ENCODE peak calls at places on chromosomes 4 and X, in seven cellular contexts. F, C, I, M, O, P and D are unnamed samples.

GRCh38 chrX:155819966-155820491 is 61.1 kb upstream of the VAMP7 start:
- DNase-seq in F (peak), C (peak), I (peak), M (peak), O (peak), P (peak), D (peak)

GRCh38 chr4:87654487-87655044 is 4.5 kb downstream of the DMP1 start:
- DNase-seq in F (no peak), C (no peak), I (no peak), M (no peak), O (no peak), P (no peak), D (peak)

GRCh38 chr4:78779280-78779679 is 3.1 kb downstream of the BMP2K start:
- DNase-seq in F (no peak), C (no peak), I (no peak), M (no peak), O (no peak), P (no peak), D (no peak)

GRCh38 chr4:98994474-98995182 is 893 bp upstream of the METAP1 start:
- DNase-seq in F (no peak), C (no peak), I (no peak), M (no peak), O (no peak), P (peak), D (peak)

GRCh38 chrX:73767017-73767416 is 204.0 kb downstream of the CHIC1 start:
- DNase-seq in F (no peak), C (no peak), I (no peak), M (no peak), O (no peak), P (no peak), D (no peak)

GRCh38 chr4:14375816-14376215 is 626.5 kb upstream of the CPEB2 start:
- DNase-seq in F (no peak), C (no peak), I (no peak), M (no peak), O (no peak), P (no peak), D (no peak)

GRCh38 chr4:14917305-14917647 is 85.0 kb upstream of the CPEB2 start:
- DNase-seq in F (no peak), C (no peak), I (no peak), M (no peak), O (no peak), P (no peak), D (no peak)

GRCh38 chr4:82785248-82786003 is 13.2 kb downstream of the SCD5 start:
- DNase-seq in F (no peak), C (no peak), I (no peak), M (peak), O (no peak), P (peak), D (no peak)

GRCh38 chr4:48450740-48451139 is 32.4 kb upstream of the SLC10A4 start:
- DNase-seq in F (no peak), C (no peak), I (no peak), M (no peak), O (no peak), P (no peak), D (no peak)

GRCh38 chrX:48903290-48903689 is 5.6 kb downstream of the PQBP1 start:
- DNase-seq in F (no peak), C (no peak), I (no peak), M (no peak), O (no peak), P (no peak), D (no peak)

GRCh38 chrX:103488332-103488731 is 31.0 kb downstream of the RAB40A start:
- DNase-seq in F (no peak), C (no peak), I (peak), M (peak), O (peak), P (no peak), D (peak)

GRCh38 chr4:127501103-127501502 is 131.7 kb upstream of the INTU start:
- DNase-seq in F (no peak), C (no peak), I (no peak), M (no peak), O (no peak), P (no peak), D (no peak)

GRCh38 chr4:127509155-127509554 is 123.6 kb upstream of the INTU start:
- DNase-seq in F (no peak), C (no peak), I (no peak), M (no peak), O (no peak), P (no peak), D (no peak)

GRCh38 chr4:127506283-127506682 is 126.5 kb upstream of the INTU start:
- DNase-seq in F (no peak), C (no peak), I (no peak), M (no peak), O (no peak), P (no peak), D (no peak)

GRCh38 chr4:127503111-127503510 is 129.6 kb upstream of the INTU start:
- DNase-seq in F (no peak), C (no peak), I (no peak), M (no peak), O (no peak), P (no peak), D (no peak)

DNA sequence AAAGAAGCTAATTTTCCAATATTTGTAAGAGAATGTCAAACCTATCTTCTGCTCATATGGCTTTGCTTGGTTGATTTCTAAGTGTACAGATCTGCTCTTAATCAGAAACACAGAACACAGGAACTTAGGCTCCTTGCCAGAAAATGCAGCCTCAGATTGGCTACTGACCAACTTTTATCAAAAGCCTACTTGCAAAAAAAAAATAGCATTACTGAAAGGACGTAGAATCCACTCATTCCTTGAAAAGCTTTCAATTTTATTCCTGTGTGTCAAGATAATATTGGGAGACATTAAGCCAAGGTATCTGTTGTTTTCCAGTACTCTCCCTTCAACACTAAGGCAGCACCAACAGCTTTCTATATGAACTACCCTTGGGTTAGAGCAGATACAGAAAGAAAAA is 127.6 kb upstream of the INTU start:
- DNase-seq in F (no peak), C (no peak), I (peak), M (no peak), O (no peak), P (no peak), D (no peak)
- TF ChIP-seq JUND in F (no peak), C (no peak), I (no peak), M (no peak), O (no peak), P (no peak), D (no peak)

DNA sequence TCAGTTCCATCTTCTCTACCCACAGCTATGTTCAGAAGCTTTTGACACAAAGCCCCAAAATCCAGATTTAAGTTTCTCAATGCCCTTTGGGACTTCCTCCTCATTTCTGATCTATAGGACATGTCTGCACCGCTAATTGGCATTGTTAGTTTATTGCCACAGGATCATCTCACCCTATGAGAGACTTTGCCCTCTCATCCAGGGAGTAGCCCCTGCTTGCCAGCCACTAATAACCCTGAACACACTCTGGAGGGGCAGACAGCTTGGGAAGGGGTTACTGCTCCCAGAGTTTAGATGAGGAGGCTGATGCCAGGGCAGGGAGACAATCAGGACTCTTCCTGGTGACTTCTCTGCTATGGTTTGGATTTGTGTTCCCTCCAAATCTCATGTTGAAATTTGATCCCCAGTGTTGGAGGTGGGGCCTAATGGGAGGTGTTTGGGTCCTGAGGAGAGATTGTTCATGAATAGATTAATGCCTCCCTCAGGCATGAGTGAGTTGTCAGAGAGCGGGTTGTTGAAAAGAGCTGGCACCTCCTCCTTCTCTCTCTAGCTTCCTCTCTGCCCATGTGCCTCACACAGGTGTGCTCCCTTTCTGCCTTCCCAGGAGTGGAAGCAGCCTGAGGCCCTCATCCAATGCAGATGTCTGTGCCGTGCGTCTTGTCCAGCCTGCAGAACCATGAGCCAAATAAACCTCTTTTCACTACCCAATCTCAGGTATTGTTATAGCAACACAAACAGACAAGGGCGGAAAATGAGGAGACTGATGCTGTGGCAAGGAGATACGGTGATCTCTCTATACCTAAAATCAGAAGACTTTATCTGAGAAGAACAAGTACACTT is 3.6 kb upstream of the SCARB2 start:
- DNase-seq in F (no peak), C (no peak), I (no peak), M (no peak), O (no peak), P (no peak), D (no peak)
- TF ChIP-seq JUND in F (no peak), C (no peak), I (no peak), M (no peak), O (no peak), P (no peak), D (no peak)

GRCh38 chr4:68572653-68573052 is 3.5 kb downstream of the UGT2B17 start:
- DNase-seq in F (no peak), C (no peak), I (no peak), M (no peak), O (no peak), P (no peak), D (no peak)

GRCh38 chr4:68575081-68575480 is 1.0 kb downstream of the UGT2B17 start:
- DNase-seq in F (no peak), C (no peak), I (no peak), M (no peak), O (no peak), P (no peak), D (no peak)

GRCh38 chr4:68569466-68570121 is 6.5 kb downstream of the UGT2B17 start:
- DNase-seq in F (no peak), C (no peak), I (no peak), M (no peak), O (no peak), P (no peak), D (no peak)

GRCh38 chr4:68570122-68570507 is 6.0 kb downstream of the UGT2B17 start:
- DNase-seq in F (no peak), C (no peak), I (no peak), M (no peak), O (no peak), P (no peak), D (no peak)
- TF ChIP-seq JUND in F (no peak), C (no peak), I (no peak), M (no peak), O (no peak), P (no peak), D (no peak)

GRCh38 chr4:113811329-113811728 is 49.8 kb upstream of the CAMK2D start:
- DNase-seq in F (no peak), C (no peak), I (no peak), M (no peak), O (no peak), P (no peak), D (no peak)
- TF ChIP-seq JUND in F (no peak), C (no peak), I (no peak), M (no peak), O (no peak), P (no peak), D (no peak)

GRCh38 chrX:45623266-45623665 is 422.6 kb upstream of the DIPK2B start:
- DNase-seq in F (no peak), C (no peak), I (no peak), M (no peak), O (no peak), P (no peak), D (peak)

GRCh38 chrX:45622042-45622423 is 421.4 kb upstream of the DIPK2B start:
- DNase-seq in F (no peak), C (no peak), I (no peak), M (no peak), O (no peak), P (no peak), D (no peak)

GRCh38 chrX:45621356-45622041 is 420.8 kb upstream of the DIPK2B start:
- DNase-seq in F (no peak), C (no peak), I (no peak), M (no peak), O (no peak), P (no peak), D (peak)

GRCh38 chrX:45619290-45619689 is 418.6 kb upstream of the DIPK2B start:
- DNase-seq in F (no peak), C (no peak), I (no peak), M (no peak), O (no peak), P (no peak), D (no peak)

DNA sequence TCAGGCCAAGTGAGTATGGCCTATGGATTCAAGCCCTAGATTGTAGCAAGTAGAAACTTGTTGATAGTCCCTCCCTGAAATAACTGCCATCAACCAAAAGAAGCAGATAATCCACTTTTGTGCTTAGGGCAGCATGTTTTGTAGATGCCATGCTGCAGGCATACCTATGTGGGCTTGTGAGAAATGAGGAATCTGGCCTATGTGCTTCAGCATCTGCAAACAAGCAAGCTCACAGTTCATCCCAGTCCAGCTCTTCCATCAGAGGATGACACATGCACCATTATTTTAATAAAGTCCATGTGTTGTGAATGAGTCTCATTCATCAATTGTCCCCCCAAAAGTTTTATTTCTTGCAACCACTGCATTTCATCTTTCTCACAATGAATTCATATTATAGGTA is 421.9 kb upstream of the DIPK2B start:
- DNase-seq in F (no peak), C (no peak), I (no peak), M (no peak), O (no peak), P (no peak), D (no peak)
- TF ChIP-seq JUND in F (no peak), C (no peak), I (peak), M (no peak), O (no peak), P (no peak), D (no peak)

DNA sequence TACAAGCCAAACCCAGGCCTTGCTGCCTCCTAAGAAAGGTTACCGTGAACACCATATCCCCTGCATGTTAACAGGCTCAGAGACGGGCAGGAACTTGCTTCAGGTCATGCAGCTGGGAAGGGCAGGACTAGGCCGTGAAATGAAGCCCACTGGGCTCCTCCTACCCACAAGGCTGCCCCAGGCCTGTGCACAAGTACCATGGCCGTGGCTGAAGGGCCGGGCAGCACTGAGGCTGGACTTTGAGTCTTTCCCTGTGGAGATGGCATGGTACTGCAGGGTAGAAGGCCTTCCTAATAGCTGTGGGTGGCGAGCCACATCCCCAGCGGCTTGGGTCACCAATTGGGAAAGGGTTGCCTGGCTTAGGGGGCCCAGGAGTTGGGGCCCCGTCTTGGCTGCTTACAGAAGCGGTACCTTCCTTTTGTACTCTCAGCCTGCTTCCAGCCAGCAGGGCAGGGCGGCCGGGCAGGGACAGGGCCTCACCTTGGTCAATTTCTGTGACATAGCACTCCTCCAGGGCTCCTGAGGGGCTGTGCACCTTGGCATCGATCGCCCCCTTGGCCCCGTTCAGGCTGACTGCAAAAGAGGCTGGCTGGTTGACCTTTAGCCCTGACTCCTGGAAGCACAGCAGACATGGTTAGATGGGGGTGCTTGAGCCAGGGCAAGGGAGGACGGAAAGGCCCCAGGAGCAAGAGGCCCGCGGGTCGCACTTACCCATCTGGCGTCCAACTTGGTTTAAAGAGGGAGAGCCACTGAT is 23.8 kb downstream of the FLNA start:
- DNase-seq in F (no peak), C (no peak), I (no peak), M (no peak), O (no peak), P (no peak), D (no peak)
- TF ChIP-seq JUND in F (no peak), C (no peak), I (no peak), M (no peak), O (no peak), P (no peak), D (no peak)

GRCh38 chr4:105135746-105136145 is 10.9 kb upstream of the TET2 start:
- DNase-seq in F (no peak), C (no peak), I (no peak), M (no peak), O (no peak), P (no peak), D (no peak)
- TF ChIP-seq JUND in F (no peak), C (no peak), I (no peak), M (no peak), O (no peak), P (no peak), D (no peak)